ENCODE peak calls at places on chromosomes 12 and 14, in four cellular contexts. One of them, this sample, is unnamed. For H3K4me1 and H3K27me3, the result is how much of the 10 kb centered on the place peaks cover.

GRCh38 chr14:38124496-38124895 is 83.2 kb upstream of the SSTR1 start:
- DNase-seq in pancreas: no peak
- DNase-seq in IMR-90: no peak
- DNase-seq in mammary epithelial cell: no peak
- DNase-seq in this sample: no peak

GRCh38 chr12:19482036-19482435 is 42.7 kb downstream of the AEBP2 start:
- DNase-seq in pancreas: no peak
- DNase-seq in IMR-90: no peak
- DNase-seq in mammary epithelial cell: peak
- DNase-seq in this sample: no peak

GRCh38 chr12:26434299-26434915 is 239.0 kb downstream of the SSPN start:
- DNase-seq in pancreas: peak
- DNase-seq in IMR-90: peak
- DNase-seq in mammary epithelial cell: peak
- DNase-seq in this sample: no peak

GRCh38 chr14:58690801-58691516 is 53.2 kb downstream of the DACT1 start:
- DNase-seq in pancreas: no peak
- DNase-seq in IMR-90: no peak
- DNase-seq in mammary epithelial cell: no peak
- DNase-seq in this sample: no peak

GRCh38 chr12:75979181-75979580 is 52.4 kb downstream of the PHLDA1 start:
- DNase-seq in pancreas: no peak
- DNase-seq in IMR-90: peak
- DNase-seq in mammary epithelial cell: peak
- DNase-seq in this sample: no peak

GRCh38 chr12:97308576-97309198 is 153.9 kb upstream of the RMST start:
- DNase-seq in pancreas: no peak
- DNase-seq in IMR-90: peak
- DNase-seq in mammary epithelial cell: peak
- DNase-seq in this sample: no peak

GRCh38 chr12:93040367-93040766 is 111.3 kb upstream of the EEA1 start:
- DNase-seq in pancreas: no peak
- DNase-seq in IMR-90: no peak
- DNase-seq in mammary epithelial cell: no peak
- DNase-seq in this sample: no peak

GRCh38 chr14:32744811-32745445 is 193.8 kb upstream of the NPAS3 start:
- DNase-seq in pancreas: no peak
- DNase-seq in IMR-90: no peak
- DNase-seq in mammary epithelial cell: peak
- DNase-seq in this sample: no peak

GRCh38 chr12:78966062-78966461 is 101.5 kb downstream of the SYT1 start:
- DNase-seq in pancreas: no peak
- DNase-seq in IMR-90: no peak
- DNase-seq in mammary epithelial cell: no peak
- DNase-seq in this sample: no peak

GRCh38 chr12:106600503-106600902 is 17.7 kb downstream of the RFX4 start:
- DNase-seq in pancreas: no peak
- DNase-seq in IMR-90: no peak
- DNase-seq in mammary epithelial cell: no peak
- DNase-seq in this sample: no peak

GRCh38 chr12:28024231-28024995 is 51.9 kb upstream of the PTHLH start:
- DNase-seq in pancreas: no peak
- DNase-seq in IMR-90: peak
- DNase-seq in mammary epithelial cell: peak
- DNase-seq in this sample: no peak

GRCh38 chr12:94092516-94093241 is 55.7 kb upstream of the PLXNC1 start:
- DNase-seq in pancreas: no peak
- DNase-seq in IMR-90: peak
- DNase-seq in mammary epithelial cell: peak
- DNase-seq in this sample: no peak

GRCh38 chr12:5022465-5023061 is 21.1 kb upstream of the KCNA5 start:
- DNase-seq in pancreas: no peak
- DNase-seq in IMR-90: peak
- DNase-seq in mammary epithelial cell: peak
- DNase-seq in this sample: no peak

GRCh38 chr12:25135531-25136154 is 59.3 kb downstream of the DNAI7 start:
- DNase-seq in pancreas: no peak
- DNase-seq in IMR-90: no peak
- DNase-seq in mammary epithelial cell: peak
- DNase-seq in this sample: no peak

GRCh38 chr14:69713127-69713800 is 53.7 kb upstream of the SRSF5 start:
- DNase-seq in pancreas: peak
- DNase-seq in IMR-90: no peak
- DNase-seq in mammary epithelial cell: peak
- DNase-seq in this sample: no peak

GRCh38 chr12:127688901-127689428 is 578.0 kb upstream of the TMEM132C start:
- DNase-seq in pancreas: no peak
- DNase-seq in IMR-90: no peak
- DNase-seq in mammary epithelial cell: no peak
- DNase-seq in this sample: no peak

GRCh38 chr14:49966971-49967630 is 74.2 kb downstream of the ARF6 start:
- DNase-seq in pancreas: no peak
- DNase-seq in IMR-90: peak
- DNase-seq in mammary epithelial cell: peak
- DNase-seq in this sample: no peak

GRCh38 chr12:39623919-39624318 is 4.3 kb upstream of the ABCD2 start:
- DNase-seq in pancreas: no peak
- DNase-seq in IMR-90: no peak
- DNase-seq in mammary epithelial cell: peak
- DNase-seq in this sample: no peak

GRCh38 chr12:28191690-28192089 is 1.4 kb downstream of the CCDC91 start:
- DNase-seq in pancreas: peak
- DNase-seq in IMR-90: peak
- DNase-seq in mammary epithelial cell: peak
- DNase-seq in this sample: no peak

GRCh38 chr12:253116-253831 is 9.4 kb downstream of the SLC6A13 start:
- DNase-seq in pancreas: no peak
- DNase-seq in IMR-90: no peak
- DNase-seq in mammary epithelial cell: no peak
- DNase-seq in this sample: no peak

GRCh38 chr14:64919618-64920017 is 5.4 kb downstream of the CHURC1 start:
- DNase-seq in pancreas: no peak
- DNase-seq in IMR-90: no peak
- DNase-seq in mammary epithelial cell: no peak
- DNase-seq in this sample: no peak

GRCh38 chr14:32940066-32940651 is 1.5 kb downstream of the NPAS3 start:
- DNase-seq in pancreas: no peak
- DNase-seq in IMR-90: no peak
- DNase-seq in mammary epithelial cell: no peak
- DNase-seq in this sample: no peak

DNA sequence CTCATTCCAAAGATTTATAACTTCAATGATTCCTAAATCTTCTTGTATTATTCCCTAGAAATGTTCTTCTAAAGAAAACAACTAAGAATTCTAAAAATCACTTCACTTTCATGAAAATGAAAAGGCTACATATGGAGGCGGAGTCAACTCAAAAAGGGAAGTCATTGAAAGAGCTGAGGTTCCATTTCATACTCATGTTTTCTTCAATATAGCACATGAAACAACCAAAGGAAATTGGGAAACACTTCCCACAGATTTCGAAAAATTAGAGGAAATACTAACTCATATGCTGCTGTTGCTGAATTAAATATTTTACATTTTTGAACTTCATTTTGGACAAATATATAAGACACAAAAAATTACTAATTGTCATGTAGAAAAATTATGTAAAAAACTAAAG is at the start of gene CD163:
- DNase-seq in pancreas: no peak
- DNase-seq in IMR-90: no peak
- DNase-seq in mammary epithelial cell: no peak
- DNase-seq in this sample: no peak
- H3K4me3 ChIP-seq in pancreas: no peak
- H3K4me3 ChIP-seq in IMR-90: no peak
- H3K4me3 ChIP-seq in mammary epithelial cell: no peak
- H3K4me3 ChIP-seq in this sample: peak

DNA sequence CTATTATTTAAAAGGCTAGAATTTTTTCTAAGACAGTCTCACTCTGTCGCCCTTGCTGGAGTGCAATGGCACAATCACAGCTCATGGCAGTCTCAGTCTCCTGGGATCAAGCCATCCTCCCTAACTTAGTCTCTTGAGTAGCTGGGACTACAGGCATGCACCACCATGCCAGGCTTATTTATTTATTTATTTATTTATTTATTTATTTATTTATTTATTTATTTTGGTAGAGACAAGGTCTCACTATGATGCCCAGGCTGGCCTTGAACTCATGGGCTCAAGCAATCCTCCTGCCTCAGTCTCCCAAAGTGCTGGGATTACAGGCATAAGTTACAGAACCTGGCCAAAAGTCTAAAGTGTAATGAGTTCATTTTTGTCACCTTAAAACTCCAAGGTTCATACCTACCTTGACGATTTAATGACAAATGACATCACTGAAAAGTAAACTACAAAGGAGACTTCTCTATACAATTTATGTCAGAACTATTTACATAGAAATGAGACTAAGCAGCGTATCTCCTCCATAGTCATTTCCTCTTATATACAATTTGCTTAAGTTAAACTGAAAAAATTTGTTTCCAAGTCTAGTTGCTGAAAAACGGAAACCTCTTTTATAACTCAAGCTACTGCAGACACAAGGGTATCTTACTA is 78.2 kb downstream of the EPS8 start:
- DNase-seq in pancreas: no peak
- DNase-seq in IMR-90: no peak
- DNase-seq in mammary epithelial cell: no peak
- DNase-seq in this sample: no peak
- H3K4me1 ChIP-seq in pancreas: under half
- H3K4me1 ChIP-seq in IMR-90: under half
- H3K4me1 ChIP-seq in mammary epithelial cell: under half
- H3K4me1 ChIP-seq in this sample: under half

GRCh38 chr14:92252291-92252690 is 70.7 kb upstream of the SLC24A4 start:
- DNase-seq in pancreas: no peak
- DNase-seq in IMR-90: no peak
- DNase-seq in mammary epithelial cell: no peak
- DNase-seq in this sample: no peak
- H3K27me3 ChIP-seq in pancreas: under half
- H3K27me3 ChIP-seq in IMR-90: under half
- H3K27me3 ChIP-seq in mammary epithelial cell: under half
- H3K27me3 ChIP-seq in this sample: half or more

DNA sequence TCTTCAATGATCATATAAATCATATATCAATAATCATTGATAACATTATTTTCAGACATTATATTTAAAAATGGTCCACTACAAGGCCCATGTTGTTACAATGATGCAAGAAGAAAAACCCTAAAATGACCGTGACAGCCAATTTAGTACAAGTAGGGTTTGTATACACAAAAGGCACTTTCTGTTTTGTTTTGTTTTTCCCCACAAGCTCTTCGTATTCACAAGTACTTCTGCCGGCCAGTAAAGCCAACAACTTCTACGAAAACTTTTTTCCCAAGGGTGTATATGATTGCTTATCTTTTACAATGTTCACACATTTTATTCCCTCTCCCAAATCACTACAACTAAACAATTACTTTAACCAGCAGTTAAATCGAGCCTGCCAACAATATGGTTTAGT is 9.6 kb downstream of the PTPRB start:
- DNase-seq in pancreas: no peak
- DNase-seq in IMR-90: no peak
- DNase-seq in mammary epithelial cell: no peak
- DNase-seq in this sample: no peak
- H3K4me3 ChIP-seq in pancreas: no peak
- H3K4me3 ChIP-seq in IMR-90: peak
- H3K4me3 ChIP-seq in mammary epithelial cell: no peak
- H3K4me3 ChIP-seq in this sample: peak

GRCh38 chr14:102277874-102278630 is 26.9 kb downstream of the MOK start:
- DNase-seq in pancreas: no peak
- DNase-seq in IMR-90: peak
- DNase-seq in mammary epithelial cell: no peak
- DNase-seq in this sample: no peak
- H3K4me1 ChIP-seq in pancreas: under half
- H3K4me1 ChIP-seq in IMR-90: under half
- H3K4me1 ChIP-seq in mammary epithelial cell: half or more
- H3K4me1 ChIP-seq in this sample: under half

GRCh38 chr12:57618966-57619433 is 7.8 kb downstream of the ARHGEF25 start:
- DNase-seq in pancreas: no peak
- DNase-seq in IMR-90: no peak
- DNase-seq in mammary epithelial cell: no peak
- DNase-seq in this sample: peak

GRCh38 chr12:57620245-57620935 is 9.2 kb downstream of the ARHGEF25 start:
- DNase-seq in pancreas: no peak
- DNase-seq in IMR-90: no peak
- DNase-seq in mammary epithelial cell: no peak
- DNase-seq in this sample: no peak

GRCh38 chr12:57617942-57618341 is 6.7 kb downstream of the ARHGEF25 start:
- DNase-seq in pancreas: no peak
- DNase-seq in IMR-90: no peak
- DNase-seq in mammary epithelial cell: no peak
- DNase-seq in this sample: no peak

GRCh38 chr12:57620936-57621496 is 9.8 kb downstream of the ARHGEF25 start:
- DNase-seq in pancreas: no peak
- DNase-seq in IMR-90: no peak
- DNase-seq in mammary epithelial cell: no peak
- DNase-seq in this sample: no peak

DNA sequence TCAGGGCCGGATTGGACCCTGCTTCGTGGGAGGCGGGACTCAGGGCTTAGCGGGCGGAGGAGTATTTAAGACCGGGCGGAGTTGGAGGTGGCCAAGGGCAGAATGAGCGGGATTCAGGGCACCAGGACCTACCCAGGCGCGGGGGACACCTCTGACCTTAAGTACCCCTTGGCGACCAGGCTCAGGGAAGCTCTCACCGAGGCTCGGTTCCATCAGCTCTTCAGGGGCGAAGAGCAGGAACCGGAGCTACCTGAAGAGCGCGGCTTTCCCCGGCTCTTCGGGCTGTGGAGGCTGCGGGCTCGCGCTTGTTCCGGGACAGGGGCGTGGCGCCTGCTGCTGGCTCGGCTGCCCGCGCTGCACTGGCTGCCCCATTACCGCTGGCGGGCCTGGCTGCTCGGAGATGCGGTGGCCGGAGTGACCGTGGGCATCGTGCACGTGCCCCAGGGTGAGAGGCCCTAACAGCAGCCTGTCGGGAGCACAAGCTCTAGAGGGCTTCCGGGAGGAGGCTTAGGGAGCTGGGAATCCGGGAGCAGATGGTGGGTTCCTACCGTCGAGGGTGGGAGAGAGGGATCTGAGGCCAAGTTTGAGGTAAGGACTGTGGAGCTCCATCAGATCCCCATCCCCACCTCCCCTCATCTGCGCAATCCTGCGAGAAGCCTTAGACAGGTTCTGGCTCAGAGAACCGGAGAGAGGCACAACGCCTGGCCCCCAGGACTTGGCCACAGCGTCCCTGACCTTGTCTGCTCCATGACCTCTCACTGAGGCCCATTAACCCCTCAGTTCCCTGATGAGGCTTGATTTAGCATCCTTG is 8.4 kb downstream of the ARHGEF25 start:
- DNase-seq in pancreas: no peak
- DNase-seq in IMR-90: no peak
- DNase-seq in mammary epithelial cell: no peak
- DNase-seq in this sample: no peak
- H3K27me3 ChIP-seq in pancreas: under half
- H3K27me3 ChIP-seq in IMR-90: under half
- H3K27me3 ChIP-seq in mammary epithelial cell: under half
- H3K27me3 ChIP-seq in this sample: half or more

DNA sequence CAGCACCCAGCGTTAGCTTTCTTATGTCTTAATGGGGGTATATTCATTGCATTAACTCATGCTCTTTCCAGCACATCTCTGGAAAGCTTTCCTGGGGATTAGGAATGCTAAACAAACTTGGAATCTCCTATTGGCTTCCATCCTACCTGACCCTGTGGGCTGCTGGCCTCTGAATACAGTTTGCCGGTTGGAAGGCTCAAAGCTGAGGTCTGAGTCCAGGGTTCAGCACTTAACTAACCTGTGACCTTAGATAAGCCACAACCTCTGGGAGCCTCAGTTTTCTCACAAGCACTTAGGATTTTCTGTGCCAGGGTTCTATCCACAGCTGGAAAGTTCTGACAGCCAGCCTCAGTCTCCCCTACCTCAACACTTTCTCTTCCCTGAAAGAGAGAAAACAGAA is 12.9 kb upstream of the RND1 start:
- DNase-seq in pancreas: no peak
- DNase-seq in IMR-90: no peak
- DNase-seq in mammary epithelial cell: no peak
- DNase-seq in this sample: no peak
- H3K4me3 ChIP-seq in pancreas: no peak
- H3K4me3 ChIP-seq in IMR-90: no peak
- H3K4me3 ChIP-seq in mammary epithelial cell: no peak
- H3K4me3 ChIP-seq in this sample: no peak